ENCODE peak calls at places on chromosomes 5 and 9, in seven cellular contexts. J, K, D, I, V, L and S are unnamed samples.

GRCh38 chr5:19314840-19315239 is 673.2 kb downstream of the CDH18 start:
- DNase-seq in J (no peak), K (no peak), D (no peak), I (no peak), V (no peak), L (no peak), S (no peak)

GRCh38 chr5:37926732-37927131 is 86.9 kb upstream of the GDNF start:
- DNase-seq in J (no peak), K (no peak), D (no peak), I (no peak), V (peak), L (no peak), S (no peak)

GRCh38 chr9:257957-258356 is 43.3 kb downstream of the DOCK8 start:
- DNase-seq in J (no peak), K (no peak), D (no peak), I (no peak), V (no peak), L (no peak), S (no peak)

GRCh38 chr5:150765789-150766149 is 7.0 kb upstream of the DCTN4 start:
- DNase-seq in J (no peak), K (no peak), D (no peak), I (no peak), V (no peak), L (no peak), S (no peak)

GRCh38 chr5:176732736-176733585 is 77.4 kb upstream of the UNC5A start:
- DNase-seq in J (no peak), K (no peak), D (no peak), I (no peak), V (no peak), L (no peak), S (no peak)

GRCh38 chr5:99000878-99001277 is 72.1 kb upstream of the CHD1 start:
- DNase-seq in J (no peak), K (no peak), D (no peak), I (no peak), V (no peak), L (no peak), S (no peak)

GRCh38 chr5:180068519-180069090 is 3.0 kb downstream of the RNF130 start:
- DNase-seq in J (no peak), K (no peak), D (no peak), I (no peak), V (no peak), L (no peak), S (no peak)

GRCh38 chr9:13502503-13502902 is 223.0 kb upstream of the MPDZ start:
- DNase-seq in J (no peak), K (no peak), D (no peak), I (no peak), V (peak), L (no peak), S (no peak)